ENCODE peak calls at places on chromosomes 4 and X, in four cellular contexts. I is stomach, T is brain microvascular endothelial cell, A is bronchial epithelial cell. H is an unnamed sample.

GRCh38 chr4:108762559-108763225 is at the start of gene ETNPPL:
- DNase-seq in I (peak), T (no peak), A (no peak), H (no peak)

GRCh38 chrX:150903110-150903508 is 4.6 kb upstream of the CD99L2 start:
- DNase-seq in I (no peak), T (no peak), A (no peak), H (no peak)

GRCh38 chrX:24081661-24082154 is 27.0 kb downstream of the EIF2S3 start:
- DNase-seq in I (peak), T (peak), A (peak), H (no peak)

GRCh38 chrX:54825716-54826428 is 18.3 kb downstream of the MAGED2 start:
- DNase-seq in I (no peak), T (no peak), A (peak), H (no peak)

GRCh38 chr4:121696641-121697461 is at the start of gene ANXA5:
- DNase-seq in I (peak), T (peak), A (peak), H (peak)

GRCh38 chr4:151555151-151555945 is 146.4 kb downstream of the FHIP1A start:
- DNase-seq in I (no peak), T (no peak), A (peak), H (no peak)

GRCh38 chr4:27790911-27791310 is 930.3 kb downstream of the STIM2 start:
- DNase-seq in I (no peak), T (peak), A (peak), H (no peak)

GRCh38 chr4:845836-846251 is 19.9 kb upstream of the CPLX1 start:
- DNase-seq in I (no peak), T (no peak), A (no peak), H (no peak)

GRCh38 chrX:44071847-44072545 is 98.8 kb upstream of the NDP start:
- DNase-seq in I (no peak), T (peak), A (peak), H (peak)

GRCh38 chr4:7023901-7024300 is 19.3 kb upstream of the TADA2B start:
- DNase-seq in I (no peak), T (no peak), A (no peak), H (no peak)

GRCh38 chr4:95638920-95639501 is 90.2 kb upstream of the UNC5C start:
- DNase-seq in I (no peak), T (no peak), A (peak), H (no peak)

GRCh38 chr4:150581611-150582010 is 340 bp upstream of the MAB21L2 start:
- DNase-seq in I (no peak), T (peak), A (no peak), H (no peak)

GRCh38 chr4:136750898-136751297 is 781.4 kb downstream of the PCDH18 start:
- DNase-seq in I (no peak), T (no peak), A (peak), H (no peak)

GRCh38 chrX:33339219-33339618 is 127.9 kb upstream of the DMD start:
- DNase-seq in I (no peak), T (peak), A (peak), H (no peak)

GRCh38 chr4:112343330-112343729 is 46.2 kb downstream of the ALPK1 start:
- DNase-seq in I (no peak), T (no peak), A (no peak), H (no peak)

GRCh38 chr4:171035909-171036308 is 777.3 kb upstream of the GALNTL6 start:
- DNase-seq in I (no peak), T (no peak), A (no peak), H (no peak)

GRCh38 chrX:135324463-135324862 is 15.2 kb downstream of the ETDC start:
- DNase-seq in I (no peak), T (no peak), A (no peak), H (no peak)

GRCh38 chr4:336099-336892 is 1.3 kb upstream of the ZNF141 start:
- DNase-seq in I (no peak), T (no peak), A (no peak), H (no peak)

GRCh38 chr4:18014269-18014668 is 7.3 kb downstream of the LCORL start:
- DNase-seq in I (no peak), T (no peak), A (no peak), H (no peak)

GRCh38 chr4:163566257-163566656 is 71.8 kb downstream of the TMA16 start:
- DNase-seq in I (no peak), T (no peak), A (no peak), H (no peak)

GRCh38 chr4:47623916-47624554 is 139.0 kb downstream of the ATP10D start:
- DNase-seq in I (no peak), T (peak), A (peak), H (no peak)

GRCh38 chr4:80336582-80336981 is 1.1 kb downstream of the CFAP299 start:
- DNase-seq in I (no peak), T (peak), A (peak), H (peak)

GRCh38 chr4:159179310-159179958 is 76.6 kb downstream of the RAPGEF2 start:
- DNase-seq in I (no peak), T (no peak), A (no peak), H (no peak)

GRCh38 chrX:154378059-154378798 is 866 bp upstream of the EMD start:
- DNase-seq in I (peak), T (no peak), A (peak), H (no peak)

GRCh38 chr4:55087016-55087929 is 38.1 kb downstream of the KDR start:
- DNase-seq in I (no peak), T (no peak), A (no peak), H (no peak)

GRCh38 chrX:69919749-69920148 is 130.0 kb downstream of the AWAT2 start:
- DNase-seq in I (no peak), T (no peak), A (no peak), H (no peak)

GRCh38 chrX:49970699-49971098 is 48.3 kb downstream of the CLCN5 start:
- DNase-seq in I (no peak), T (no peak), A (no peak), H (no peak)

GRCh38 chrX:2242326-2242725 is 258.4 kb downstream of the DHRSX start:
- DNase-seq in I (no peak), T (no peak), A (no peak), H (no peak)

GRCh38 chr4:71974681-71975080 is 57.1 kb upstream of the NPFFR2 start:
- DNase-seq in I (no peak), T (peak), A (peak), H (peak)

GRCh38 chrX:72539822-72540221 is 32.8 kb downstream of the HDAC8 start:
- DNase-seq in I (no peak), T (no peak), A (no peak), H (no peak)

GRCh38 chr4:109645874-109646591 is 57.2 kb downstream of the CASP6 start:
- DNase-seq in I (no peak), T (no peak), A (no peak), H (no peak)

GRCh38 chr4:70858454-70858853 is 18.8 kb upstream of the GRSF1 start:
- DNase-seq in I (no peak), T (no peak), A (peak), H (no peak)

GRCh38 chr4:3530051-3530450 is 2.2 kb downstream of the LRPAP1 start:
- DNase-seq in I (no peak), T (no peak), A (no peak), H (no peak)

GRCh38 chr4:13920901-13921300 is 293.4 kb upstream of the BOD1L1 start:
- DNase-seq in I (no peak), T (peak), A (peak), H (peak)

GRCh38 chr4:153296424-153296823 is 48.1 kb upstream of the MND1 start:
- DNase-seq in I (no peak), T (no peak), A (peak), H (no peak)

GRCh38 chr4:153294631-153295030 is 49.9 kb upstream of the MND1 start:
- DNase-seq in I (no peak), T (no peak), A (peak), H (no peak)

GRCh38 chr4:153295131-153295755 is 49.2 kb upstream of the MND1 start:
- DNase-seq in I (no peak), T (no peak), A (no peak), H (no peak)

GRCh38 chr4:153293675-153294057 is 50.8 kb upstream of the MND1 start:
- DNase-seq in I (no peak), T (no peak), A (no peak), H (no peak)

DNA sequence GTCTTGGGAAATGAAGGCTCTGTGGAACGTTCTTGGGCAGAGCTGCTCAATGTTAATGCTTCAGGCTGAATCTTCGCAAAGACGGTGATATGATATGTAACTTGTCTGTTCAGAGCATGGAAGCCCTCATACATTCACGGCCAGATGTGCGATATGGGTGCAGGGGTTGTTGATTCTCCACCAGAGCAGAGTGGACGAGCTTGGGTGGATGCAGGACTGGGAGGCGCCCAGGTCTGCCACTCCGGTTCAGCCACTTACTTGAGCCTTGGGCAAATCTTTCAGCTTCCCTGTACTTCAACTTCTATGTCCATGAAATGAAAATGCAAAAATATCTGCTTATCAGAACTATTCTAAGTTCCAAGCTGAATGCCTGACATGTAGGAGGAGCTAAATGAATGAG is 47.4 kb upstream of the MND1 start:
- DNase-seq in I (no peak), T (no peak), A (no peak), H (no peak)
- H3K4me3 ChIP-seq in I (no peak), T (no peak), A (no peak), H (no peak)

GRCh38 chr4:57158221-57158620 is 48.0 kb upstream of the IGFBP7 start:
- DNase-seq in I (no peak), T (no peak), A (no peak), H (no peak)
- TF ChIP-seq CTCF in I (no peak), T (peak), A (no peak), H (peak)

DNA sequence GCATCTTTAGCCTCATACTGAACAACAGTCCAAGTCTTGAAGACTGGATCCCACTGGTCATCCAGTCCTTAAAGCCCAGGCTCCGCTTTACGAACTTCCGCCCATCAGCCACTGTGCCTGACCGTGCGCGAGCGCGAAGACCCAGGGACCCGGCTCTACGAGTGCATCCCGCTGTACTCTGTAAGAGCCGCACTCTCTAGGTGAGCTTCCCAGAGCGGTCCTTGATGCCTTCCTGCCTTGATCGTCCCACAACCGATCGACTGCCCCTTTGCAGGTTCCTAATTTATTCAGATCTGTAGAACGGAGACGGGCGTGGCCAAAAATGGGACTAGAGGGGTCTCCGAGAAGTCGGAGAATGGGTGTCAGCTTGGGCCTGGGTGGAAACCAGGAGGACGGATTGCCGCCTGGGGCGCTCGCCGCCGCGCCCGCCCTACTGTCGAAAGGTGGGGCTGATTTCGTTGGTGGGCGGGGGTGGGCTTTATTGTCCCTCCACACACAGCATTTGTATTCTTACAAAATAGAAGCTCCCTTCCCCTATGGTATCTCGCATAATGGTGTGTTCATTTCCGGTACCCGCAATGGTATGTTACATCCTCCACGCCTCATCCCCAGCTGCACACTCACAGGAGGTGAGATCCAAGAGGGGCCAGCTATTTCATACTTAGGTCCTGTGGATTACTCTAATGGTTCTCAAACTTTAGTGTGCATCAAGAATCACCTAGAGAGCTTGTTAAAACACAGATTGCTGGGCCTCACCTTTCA is 42.3 kb upstream of the FAM156A start:
- DNase-seq in I (no peak), T (no peak), A (no peak), H (no peak)
- H3K4me3 ChIP-seq in I (no peak), T (no peak), A (no peak), H (no peak)

GRCh38 chrX:16678689-16679088 is 28.7 kb downstream of the S100G start:
- DNase-seq in I (no peak), T (no peak), A (no peak), H (no peak)
- TF ChIP-seq CTCF in I (no peak), T (no peak), A (no peak), H (no peak)

DNA sequence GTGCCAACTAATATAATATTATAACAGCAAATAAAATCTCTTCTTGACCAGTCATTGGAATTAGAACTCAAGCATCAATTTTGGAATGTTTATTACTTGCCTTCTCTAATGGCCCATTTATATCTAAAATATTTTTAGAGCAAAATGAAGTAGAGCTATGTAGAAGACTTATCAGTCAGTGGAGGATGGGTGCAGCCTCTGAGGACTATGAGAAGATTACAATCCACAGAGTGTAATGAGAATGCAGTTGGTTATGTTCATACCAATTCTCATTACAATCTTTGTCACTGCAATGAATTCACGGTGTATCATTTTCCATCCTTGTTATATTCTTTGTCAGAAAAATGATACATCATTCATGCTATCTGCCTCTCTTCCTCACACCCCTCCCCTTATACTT is 878.1 kb downstream of the CENPC start:
- DNase-seq in I (no peak), T (no peak), A (no peak), H (no peak)
- H3K4me3 ChIP-seq in I (no peak), T (no peak), A (no peak), H (no peak)

H was measured in kidney epithelial cell.